ENCODE peak calls at places on chromosomes 11 and 22, in five cellular contexts. I is K562, R is neuronal stem cell, J is GM23338, D is astrocyte. C is an unnamed sample.

GRCh38 chr22:49786976-49787843 is 40.5 kb downstream of the BRD1 start:
- DNase-seq in I (no peak), R (no peak), J (no peak), D (no peak), C (no peak)

GRCh38 chr22:45304971-45305370 is 4.8 kb upstream of the FAM118A start:
- DNase-seq in I (no peak), R (no peak), J (no peak), D (no peak), C (no peak)

GRCh38 chr11:120608760-120609211 is 97.2 kb downstream of the GRIK4 start:
- DNase-seq in I (no peak), R (no peak), J (no peak), D (peak; percentile 23), C (peak; percentile 43)

GRCh38 chr11:116544721-116545120 is 228.1 kb downstream of the BUD13 start:
- DNase-seq in I (no peak), R (no peak), J (no peak), D (no peak), C (no peak)

GRCh38 chr11:125443767-125444311 is 52.2 kb downstream of the FEZ1 start:
- DNase-seq in I (no peak), R (peak; percentile 72), J (peak; percentile 63), D (no peak), C (no peak)

GRCh38 chr11:13318498-13319295 is 41.1 kb downstream of the BMAL1 start:
- DNase-seq in I (no peak), R (no peak), J (no peak), D (no peak), C (peak; percentile 14)

GRCh38 chr11:112459001-112459400 is 198.3 kb upstream of the PLET1 start:
- DNase-seq in I (no peak), R (no peak), J (no peak), D (no peak), C (peak; percentile 49)

GRCh38 chr22:24432059-24432853 is 4.9 kb downstream of the ADORA2A start:
- DNase-seq in I (peak; percentile 24), R (no peak), J (no peak), D (peak; percentile 63), C (peak; percentile 50)

GRCh38 chr22:39419096-39419495 is 19.5 kb downstream of the TAB1 start:
- DNase-seq in I (no peak), R (no peak), J (no peak), D (no peak), C (no peak)

GRCh38 chr11:44555031-44555800 is 10.2 kb upstream of the CD82 start:
- DNase-seq in I (peak; percentile 9), R (no peak), J (no peak), D (no peak), C (no peak)

GRCh38 chr11:130124096-130124495 is 35.5 kb upstream of the ST14 start:
- DNase-seq in I (no peak), R (no peak), J (no peak), D (peak; percentile 80), C (peak; percentile 95)

GRCh38 chr11:350723-351255 is 18.5 kb upstream of the B4GALNT4 start:
- DNase-seq in I (peak; percentile 42), R (no peak), J (peak; percentile 28), D (no peak), C (peak; percentile 71)

GRCh38 chr11:2778630-2779498 is 79.1 kb upstream of the KCNQ1OT1 start:
- DNase-seq in I (peak; percentile 93), R (no peak), J (no peak), D (peak; percentile 65), C (peak; percentile 65)

GRCh38 chr11:115301029-115301428 is 203.2 kb downstream of the CADM1 start:
- DNase-seq in I (no peak), R (no peak), J (no peak), D (peak; percentile 78), C (no peak)

GRCh38 chr11:120131941-120132644 is 5.8 kb downstream of the TRIM29 start:
- DNase-seq in I (no peak), R (no peak), J (no peak), D (no peak), C (no peak)

GRCh38 chr11:10725114-10725906 is 25.7 kb upstream of the CTR9 start:
- DNase-seq in I (no peak), R (no peak), J (no peak), D (peak; percentile 97), C (peak; percentile 87)

GRCh38 chr11:130474637-130475400 is 26.4 kb downstream of the ADAMTS15 start:
- DNase-seq in I (no peak), R (no peak), J (no peak), D (no peak), C (no peak)

GRCh38 chr22:31260474-31260856 is 31.8 kb downstream of the PIK3IP1 start:
- DNase-seq in I (no peak), R (no peak), J (no peak), D (no peak), C (no peak)

GRCh38 chr11:116823031-116823843 is at the start of gene APOA4:
- DNase-seq in I (no peak), R (no peak), J (no peak), D (no peak), C (no peak)

GRCh38 chr11:121723261-121723741 is 270.5 kb upstream of the SORL1-AS1 start:
- DNase-seq in I (no peak), R (no peak), J (peak; percentile 64), D (peak; percentile 52), C (peak; percentile 70)

GRCh38 chr11:9274499-9275228 is 9.5 kb upstream of the DENND5A start:
- DNase-seq in I (no peak), R (no peak), J (no peak), D (no peak), C (peak; percentile 22)

GRCh38 chr22:43967069-43967468 is 11.8 kb downstream of the SAMM50 start:
- DNase-seq in I (no peak), R (no peak), J (no peak), D (no peak), C (peak; percentile 26)

GRCh38 chr11:114085965-114086364 is 26.5 kb downstream of the ZBTB16 start:
- DNase-seq in I (no peak), R (no peak), J (no peak), D (no peak), C (no peak)

GRCh38 chr11:112625816-112626215 is 335.4 kb upstream of the NCAM1 start:
- DNase-seq in I (no peak), R (no peak), J (no peak), D (no peak), C (no peak)

GRCh38 chr11:98227266-98227665 is 793.5 kb upstream of the CNTN5 start:
- DNase-seq in I (no peak), R (no peak), J (no peak), D (no peak), C (no peak)

GRCh38 chr11:326842-327580 is 6.4 kb upstream of the IFITM3 start:
- DNase-seq in I (peak; percentile 60), R (no peak), J (no peak), D (no peak), C (peak; percentile 40)

GRCh38 chr11:3880724-3881123 is 25.3 kb downstream of the STIM1 start:
- DNase-seq in I (no peak), R (no peak), J (no peak), D (no peak), C (peak; percentile 43)

GRCh38 chr11:103993502-103993901 is 42.9 kb upstream of the DDI1 start:
- DNase-seq in I (no peak), R (no peak), J (no peak), D (peak; percentile 72), C (no peak)

GRCh38 chr11:17498475-17498874 is 21.8 kb upstream of the ABCC8 start:
- DNase-seq in I (peak; percentile 26), R (no peak), J (peak; percentile 56), D (no peak), C (peak; percentile 38)

GRCh38 chr11:61369372-61370348 is 7.5 kb downstream of the TMEM138 start:
- DNase-seq in I (no peak), R (no peak), J (no peak), D (peak; percentile 97), C (peak; percentile 84)

GRCh38 chr11:104663190-104664140 is 234.8 kb downstream of the CASP12 start:
- DNase-seq in I (no peak), R (no peak), J (no peak), D (no peak), C (no peak)

GRCh38 chr11:125312812-125313211 is 148.3 kb downstream of the PKNOX2 start:
- DNase-seq in I (no peak), R (no peak), J (no peak), D (no peak), C (no peak)

GRCh38 chr11:16784097-16784496 is 45.6 kb downstream of the C11orf58 start:
- DNase-seq in I (no peak), R (peak; percentile 64), J (no peak), D (no peak), C (no peak)

GRCh38 chr11:19200410-19201201 is 1.2 kb downstream of the CSRP3 start:
- DNase-seq in I (no peak), R (no peak), J (no peak), D (peak; percentile 79), C (peak; percentile 77)

DNA sequence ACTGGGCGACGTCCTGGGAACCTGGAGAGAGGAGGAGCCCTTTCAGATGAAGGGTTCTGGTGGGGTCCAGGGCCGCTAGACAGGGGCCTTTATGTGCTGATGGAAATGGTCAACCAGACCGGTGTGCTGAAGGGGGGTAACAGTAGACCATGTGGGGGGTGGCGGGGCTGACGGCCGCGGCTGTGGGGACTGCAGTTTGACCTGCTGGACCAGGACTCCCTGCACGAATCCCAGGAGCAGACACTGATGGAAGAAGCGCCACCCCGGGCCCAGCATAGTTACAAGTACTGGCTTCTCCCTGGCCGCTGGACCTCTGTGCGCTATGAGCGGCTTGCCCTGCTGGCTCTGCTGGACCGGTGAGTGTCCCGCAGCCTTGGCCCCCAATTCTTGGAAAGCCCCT is 6.4 kb downstream of the PCNX3 start:
- DNase-seq in I (no peak), R (no peak), J (no peak), D (no peak), C (no peak)
- H3K36me3 ChIP-seq in I (peaks cover 94% of the 10 kb centered on the region), R (peaks cover 93% of the 10 kb centered on the region), J (peaks cover 7% of the 10 kb centered on the region), D (peaks cover 26% of the 10 kb centered on the region), C (no peaks in the 10 kb centered on the region)

GRCh38 chr22:19969141-19969928 is 27.7 kb upstream of the TXNRD2 start:
- DNase-seq in I (no peak), R (no peak), J (no peak), D (no peak), C (no peak)

GRCh38 chr22:19971276-19972124 is 29.9 kb upstream of the TXNRD2 start:
- DNase-seq in I (no peak), R (no peak), J (no peak), D (no peak), C (no peak)

GRCh38 chr22:19972251-19972650 is 30.6 kb upstream of the TXNRD2 start:
- DNase-seq in I (no peak), R (no peak), J (no peak), D (no peak), C (no peak)

GRCh38 chr22:19970031-19970478 is 28.4 kb upstream of the TXNRD2 start:
- DNase-seq in I (no peak), R (no peak), J (no peak), D (no peak), C (no peak)

GRCh38 chr22:19970479-19971275 is 29.1 kb upstream of the TXNRD2 start:
- DNase-seq in I (peak; percentile 97), R (peak; percentile 65), J (peak; percentile 77), D (no peak), C (peak; percentile 68)
- H3K4me2 ChIP-seq in I (no peak overlapping the region), R (no peak overlapping the region), J (no peak overlapping the region), D (no peak overlapping the region), C (no peak overlapping the region)

GRCh38 chr11:118476676-118477075 is 40.4 kb downstream of the KMT2A start:
- DNase-seq in I (no peak), R (no peak), J (no peak), D (no peak), C (no peak)

GRCh38 chr11:118473537-118473936 is 37.2 kb downstream of the KMT2A start:
- DNase-seq in I (no peak), R (no peak), J (no peak), D (no peak), C (no peak)
- H3K36me3 ChIP-seq in I (peaks cover 86% of the 10 kb centered on the region), R (peaks cover 95% of the 10 kb centered on the region), J (peaks cover 47% of the 10 kb centered on the region), D (peaks cover 25% of the 10 kb centered on the region), C (peaks cover 26% of the 10 kb centered on the region)

GRCh38 chr11:63520606-63521170 is 14.8 kb downstream of the LGALS12 start:
- DNase-seq in I (no peak), R (no peak), J (no peak), D (no peak), C (peak; percentile 16)
- H3K4me2 ChIP-seq in I (no peak overlapping the region), R (no peak overlapping the region), J (no peak overlapping the region), D (no peak overlapping the region), C (no peak overlapping the region)

C was measured in GM23248.